ENCODE peak calls at places on chromosome 17, in four cellular contexts. P is testis, F is HCT116, V is NB4. U is an unnamed sample.

GRCh38 chr17:48492401-48493298 is 38.2 kb downstream of the HOXB1 start:
- DNase-seq in P (peak; percentile 53), F (no peak), V (no peak), U (peak; percentile 69)

GRCh38 chr17:45907720-45908395 is 13.5 kb downstream of the MAPT start:
- DNase-seq in P (no peak), F (no peak), V (no peak), U (no peak)

GRCh38 chr17:73092518-73093135 is at the start of gene SLC39A11:
- DNase-seq in P (peak; percentile 96), F (peak; percentile 89), V (peak; percentile 98), U (peak; percentile 98)

GRCh38 chr17:47720754-47721533 is 12.1 kb upstream of the TBX21 start:
- DNase-seq in P (no peak), F (peak; percentile 24), V (peak; percentile 75), U (peak; percentile 85)

GRCh38 chr17:73341350-73342056 is 29.7 kb upstream of the CDC42EP4 start:
- DNase-seq in P (peak; percentile 25), F (no peak), V (no peak), U (no peak)

GRCh38 chr17:40069751-40070643 is 7.2 kb downstream of the THRA start:
- DNase-seq in P (peak; percentile 53), F (no peak), V (peak; percentile 62), U (no peak)

GRCh38 chr17:43010667-43011308 is 4.2 kb downstream of the IFI35 start:
- DNase-seq in P (no peak), F (peak; percentile 71), V (no peak), U (no peak)

GRCh38 chr17:81009124-81009523 is 17.5 kb downstream of the CHMP6 start:
- DNase-seq in P (no peak), F (no peak), V (peak; percentile 88), U (no peak)

GRCh38 chr17:37176683-37177082 is 199.1 kb upstream of the C17orf78 start:
- DNase-seq in P (no peak), F (no peak), V (no peak), U (peak; percentile 28)

GRCh38 chr17:2060681-2061440 is 6.0 kb downstream of the HIC1 start:
- DNase-seq in P (no peak), F (no peak), V (no peak), U (no peak)

GRCh38 chr17:80997471-80998387 is 6.1 kb downstream of the CHMP6 start:
- DNase-seq in P (no peak), F (no peak), V (peak; percentile 96), U (peak; percentile 98)

GRCh38 chr17:50175035-50175788 is 9.4 kb downstream of the SGCA start:
- DNase-seq in P (no peak), F (no peak), V (no peak), U (no peak)

GRCh38 chr17:81580481-81580880 is 28.3 kb upstream of the FAAP100 start:
- DNase-seq in P (no peak), F (no peak), V (no peak), U (no peak)

GRCh38 chr17:71251276-71251675 is 869.5 kb upstream of the SOX9 start:
- DNase-seq in P (no peak), F (no peak), V (no peak), U (no peak)

GRCh38 chr17:38709864-38710602 is 5.0 kb downstream of the MLLT6 start:
- DNase-seq in P (no peak), F (no peak), V (no peak), U (no peak)

GRCh38 chr17:33013596-33014375 is 22.1 kb downstream of the SPACA3 start:
- DNase-seq in P (no peak), F (no peak), V (no peak), U (no peak)

GRCh38 chr17:38449364-38449763 is 21.1 kb downstream of the ARHGAP23 start:
- DNase-seq in P (no peak), F (no peak), V (no peak), U (no peak)

GRCh38 chr17:49992933-49993422 is 2.0 kb downstream of the DLX3 start:
- DNase-seq in P (no peak), F (no peak), V (no peak), U (no peak)

GRCh38 chr17:35141681-35142466 is at the start of gene NLE1:
- DNase-seq in P (peak; percentile 90), F (peak; percentile 71), V (peak; percentile 91), U (peak; percentile 87)

GRCh38 chr17:9887521-9887920 is 17.6 kb downstream of the RCVRN start:
- DNase-seq in P (no peak), F (no peak), V (no peak), U (no peak)

GRCh38 chr17:46929413-46929812 is 6.5 kb downstream of the GOSR2 start:
- DNase-seq in P (no peak), F (no peak), V (no peak), U (no peak)

GRCh38 chr17:2780931-2781454 is 15.2 kb upstream of the RAP1GAP2 start:
- DNase-seq in P (no peak), F (no peak), V (no peak), U (no peak)

GRCh38 chr17:17826942-17827785 is 9.6 kb downstream of the SREBF1 start:
- DNase-seq in P (no peak), F (no peak), V (no peak), U (no peak)

GRCh38 chr17:81727324-81728031 is 15.4 kb downstream of the SLC25A10 start:
- DNase-seq in P (no peak), F (no peak), V (no peak), U (no peak)

GRCh38 chr17:73589096-73589980 is 54.9 kb downstream of the SDK2 start:
- DNase-seq in P (no peak), F (no peak), V (no peak), U (no peak)

DNA sequence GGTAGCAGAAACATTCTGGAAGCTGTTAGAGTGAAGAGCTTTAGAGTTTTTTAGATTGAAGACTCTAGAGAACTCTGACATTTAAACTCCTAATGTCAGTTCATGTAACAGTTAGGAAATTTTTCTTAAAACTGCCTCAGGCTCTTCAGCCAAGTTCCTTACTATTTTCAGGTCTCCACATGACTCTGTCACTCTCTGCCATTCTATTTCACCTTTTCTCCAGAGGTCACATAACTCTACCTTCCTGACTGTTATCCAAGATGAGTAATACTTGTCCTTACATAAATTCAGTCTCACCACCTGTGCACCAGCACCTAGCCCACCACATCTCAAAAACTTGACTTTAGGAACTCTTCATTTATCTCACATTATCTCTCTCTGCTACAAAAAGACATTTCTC is 347.1 kb upstream of the CA10 start:
- DNase-seq in P (no peak), F (no peak), V (no peak), U (no peak)
- TF ChIP-seq POLR2A in P (no peak), F (no peak), V (no peak), U (no peak)

GRCh38 chr17:8164815-8165131 is 2.0 kb upstream of the VAMP2 start:
- DNase-seq in P (no peak), F (no peak), V (no peak), U (no peak)

GRCh38 chr17:8163978-8164814 is 1.4 kb upstream of the VAMP2 start:
- DNase-seq in P (peak; percentile 92), F (no peak), V (peak; percentile 85), U (no peak)

GRCh38 chr17:8161289-8162231 is 1.2 kb downstream of the VAMP2 start:
- DNase-seq in P (no peak), F (no peak), V (no peak), U (no peak)

GRCh38 chr17:8162232-8162996 is at the start of gene VAMP2:
- DNase-seq in P (peak; percentile 78), F (no peak), V (peak; percentile 63), U (no peak)

DNA sequence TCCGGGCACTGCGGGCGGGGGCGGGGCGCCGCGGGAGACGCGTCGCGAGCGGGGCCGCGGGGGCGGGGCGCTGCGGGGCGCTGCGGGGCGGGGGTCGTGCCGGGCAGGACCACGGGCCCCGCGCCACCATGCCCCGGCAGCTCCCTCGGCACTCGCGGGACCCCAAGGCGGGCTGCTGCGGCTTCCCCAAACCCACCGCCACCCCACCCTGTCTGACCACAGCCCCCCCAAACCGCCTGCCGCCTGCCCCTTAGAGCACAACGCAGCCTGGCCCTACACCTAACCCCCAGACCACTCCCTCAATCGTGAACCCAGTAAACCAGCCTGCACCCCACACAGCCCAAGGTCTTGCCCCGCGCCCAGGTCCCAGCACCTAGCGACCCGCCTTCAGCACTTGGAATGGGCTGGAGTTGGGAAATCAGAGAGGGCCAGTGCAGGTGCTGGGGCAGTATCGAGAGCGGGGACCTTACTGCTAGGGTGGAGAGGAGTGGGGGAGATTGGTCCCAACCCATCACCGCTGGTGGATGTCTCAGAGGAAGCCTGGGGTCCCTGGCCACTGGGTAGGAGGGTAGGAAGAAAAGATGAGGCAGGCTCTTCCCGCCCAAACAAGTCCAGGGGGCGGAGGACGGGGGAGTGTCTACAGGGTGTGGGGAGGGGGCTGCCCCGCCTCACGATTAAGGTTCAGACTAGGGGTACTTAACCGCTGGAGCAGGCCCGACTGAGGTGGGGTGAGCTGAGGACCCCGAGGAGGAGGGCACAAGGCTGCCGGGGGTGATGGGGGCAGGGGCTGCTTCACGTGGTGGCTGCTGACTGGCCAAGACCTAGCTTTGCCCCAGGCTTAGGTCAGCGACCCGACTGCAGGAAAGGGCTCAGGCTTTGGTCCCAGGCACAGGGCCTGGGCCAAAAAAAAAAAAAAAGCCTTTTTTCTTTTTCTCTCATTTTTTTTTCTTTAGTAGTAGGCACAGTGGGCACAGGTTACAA is 539 bp upstream of the VAMP2 start:
- DNase-seq in P (peak; percentile 47), F (no peak), V (no peak), U (no peak)
- TF ChIP-seq POLR2A in P (no peak), F (no peak), V (no peak), U (peak; percentile 11)

DNA sequence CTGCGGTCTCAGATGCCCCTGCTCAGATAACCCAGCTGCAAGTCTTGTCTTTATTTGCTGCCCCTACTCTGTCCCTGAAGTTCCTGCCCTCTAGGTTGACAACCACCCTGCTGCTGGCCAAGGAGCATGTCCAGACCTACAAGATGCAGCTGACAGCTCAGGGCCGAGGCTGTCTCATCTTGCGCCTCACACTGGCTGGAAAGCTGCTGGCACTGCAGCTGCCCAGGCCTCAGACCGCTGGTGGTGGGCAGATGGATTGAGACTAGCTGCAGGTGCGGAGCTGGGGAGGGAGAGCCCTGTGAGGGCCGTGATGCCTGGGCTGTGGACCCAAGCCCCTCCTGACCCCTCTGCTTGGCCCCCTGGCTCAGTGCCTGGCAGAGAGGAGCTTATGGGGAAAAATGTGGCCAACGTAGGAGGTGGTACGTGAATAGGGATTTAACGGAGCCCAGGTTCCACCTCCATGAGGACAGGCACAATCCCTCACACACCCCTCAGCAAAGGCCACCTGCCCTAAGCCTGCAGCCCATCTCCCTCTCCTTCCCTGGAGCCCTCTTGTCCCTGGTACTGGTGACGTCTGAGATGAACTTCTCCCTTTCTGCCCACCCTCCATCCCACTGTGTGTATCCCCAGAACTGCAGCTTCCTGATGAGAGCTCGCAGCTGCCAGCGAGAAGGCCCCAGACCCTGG is 8.3 kb upstream of the GALK1 start:
- DNase-seq in P (no peak), F (no peak), V (no peak), U (no peak)
- TF ChIP-seq POLR2A in P (no peak), F (no peak), V (no peak), U (no peak)

DNA sequence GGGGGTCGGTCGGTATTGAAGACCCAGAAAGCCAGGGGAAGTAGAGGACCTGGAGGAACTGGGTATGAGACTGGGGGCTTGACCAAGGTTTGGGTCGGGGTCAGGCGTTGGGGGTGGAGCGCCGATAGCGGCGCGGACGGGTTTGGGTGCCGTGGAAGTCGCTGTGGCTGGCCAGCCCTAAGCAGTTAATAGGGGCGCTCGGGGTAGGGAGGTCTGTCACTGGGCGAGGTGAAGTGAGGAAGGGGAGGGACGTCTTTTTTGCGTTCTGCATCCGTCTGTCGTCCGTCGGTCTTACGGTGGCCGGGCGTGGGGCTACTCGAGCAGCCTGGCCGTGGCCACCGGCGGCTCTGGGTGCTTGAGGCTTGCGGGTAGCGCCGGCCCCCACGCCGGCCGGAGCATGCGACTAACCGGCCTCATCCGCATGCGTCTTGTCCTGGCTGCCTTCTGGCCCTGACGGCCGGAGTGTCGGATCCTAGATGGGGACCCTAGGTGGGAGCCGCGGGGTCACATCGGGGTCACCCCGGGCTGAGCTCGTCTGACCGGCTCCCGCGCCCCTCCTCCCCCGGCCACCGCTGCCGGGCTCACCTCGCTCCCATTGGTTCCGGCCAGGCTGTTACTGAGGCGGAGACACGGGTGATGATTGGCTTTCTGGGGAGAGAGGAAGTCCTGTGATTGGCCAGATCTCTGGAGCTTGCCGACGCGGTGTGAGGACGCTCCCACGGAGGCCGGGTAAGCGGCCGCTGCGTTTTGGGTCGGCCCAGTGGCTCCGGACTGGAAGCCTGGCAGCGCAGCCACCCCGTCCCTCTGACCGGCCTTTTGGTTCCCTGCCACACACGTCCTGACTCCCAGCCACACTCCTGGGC is 10.3 kb upstream of the TMEM88 start:
- DNase-seq in P (peak; percentile 97), F (peak; percentile 90), V (peak; percentile 80), U (peak; percentile 91)
- TF ChIP-seq POLR2A in P (peak; percentile 31), F (peak; percentile 51), V (peak; percentile 18), U (peak; percentile 35)

U was measured in H54.